ENCODE peak calls at places on chromosomes 7 and 10, in seven cellular contexts. E is mesendoderm, D is neuronal stem cell, N is IMR-90, A is H1, W is mesenchymal stem cell, J is trophoblast cell. K is an unnamed sample.

GRCh38 chr7:76337147-76337546 is 21.6 kb downstream of the YWHAG start:
- DNase-seq in E (no peak), D (no peak), N (no peak), A (no peak), W (no peak), J (no peak), K (no peak)

GRCh38 chr7:152588350-152588749 is 87.6 kb downstream of the XRCC2 start:
- DNase-seq in E (peak; percentile 80), D (no peak), N (peak; percentile 53), A (no peak), W (peak; percentile 77), J (peak; percentile 74), K (no peak)

GRCh38 chr7:44216019-44216418 is 15.2 kb downstream of the YKT6 start:
- DNase-seq in E (no peak), D (no peak), N (no peak), A (no peak), W (no peak), J (no peak), K (no peak)

GRCh38 chr7:135372222-135372621 is 137.7 kb downstream of the CNOT4 start:
- DNase-seq in E (no peak), D (no peak), N (no peak), A (no peak), W (no peak), J (no peak), K (no peak)

GRCh38 chr7:98788921-98789320 is 80.9 kb downstream of the TMEM130 start:
- DNase-seq in E (no peak), D (no peak), N (no peak), A (no peak), W (no peak), J (no peak), K (no peak)

GRCh38 chr10:14023612-14024348 is 306.9 kb downstream of the FRMD4A start:
- DNase-seq in E (peak; percentile 43), D (no peak), N (no peak), A (no peak), W (no peak), J (no peak), K (no peak)

GRCh38 chr7:99525713-99526440 is 21.4 kb downstream of the ZKSCAN5 start:
- DNase-seq in E (peak; percentile 48), D (no peak), N (no peak), A (peak; percentile 47), W (no peak), J (no peak), K (no peak)

GRCh38 chr10:129568562-129569344 is 101.7 kb downstream of the MGMT start:
- DNase-seq in E (peak; percentile 10), D (no peak), N (no peak), A (no peak), W (peak; percentile 21), J (no peak), K (no peak)

GRCh38 chr10:61301560-61301959 is 151.6 kb downstream of the TMEM26 start:
- DNase-seq in E (no peak), D (no peak), N (peak; percentile 26), A (no peak), W (no peak), J (no peak), K (no peak)

GRCh38 chr7:93551063-93551895 is 23.2 kb downstream of the CALCR start:
- DNase-seq in E (peak; percentile 74), D (peak; percentile 33), N (peak; percentile 56), A (no peak), W (peak; percentile 61), J (peak; percentile 39), K (no peak)

GRCh38 chr7:134212576-134213546 is 85.7 kb downstream of the LRGUK start:
- DNase-seq in E (no peak), D (no peak), N (peak; percentile 77), A (no peak), W (peak; percentile 25), J (no peak), K (no peak)

GRCh38 chr10:6300106-6300783 is 97.5 kb downstream of the PFKFB3 start:
- DNase-seq in E (no peak), D (no peak), N (peak; percentile 56), A (no peak), W (peak; percentile 46), J (no peak), K (no peak)

GRCh38 chr7:50978633-50979215 is 196.0 kb upstream of the GRB10 start:
- DNase-seq in E (peak; percentile 56), D (no peak), N (no peak), A (no peak), W (peak; percentile 16), J (no peak), K (no peak)

GRCh38 chr10:34713875-34714274 is 101.2 kb downstream of the PARD3 start:
- DNase-seq in E (peak; percentile 66), D (no peak), N (peak; percentile 67), A (no peak), W (peak; percentile 79), J (no peak), K (no peak)

GRCh38 chr7:25496394-25497103 is 268.3 kb upstream of the NPVF start:
- DNase-seq in E (no peak), D (no peak), N (no peak), A (no peak), W (no peak), J (no peak), K (no peak)

GRCh38 chr7:98826811-98827231 is 43.0 kb downstream of the TMEM130 start:
- DNase-seq in E (no peak), D (no peak), N (no peak), A (no peak), W (no peak), J (no peak), K (peak; percentile 63)

GRCh38 chr7:56063882-56064625 is at the start of gene SUMF2:
- DNase-seq in E (peak; percentile 94), D (peak; percentile 90), N (peak; percentile 83), A (peak; percentile 93), W (peak; percentile 92), J (peak; percentile 95), K (peak; percentile 93)

GRCh38 chr7:158991824-158992621 is 135.7 kb downstream of the DYNC2I1 start:
- DNase-seq in E (no peak), D (no peak), N (no peak), A (no peak), W (no peak), J (peak; percentile 28), K (peak; percentile 36)

GRCh38 chr7:158989006-158989405 is 132.6 kb downstream of the DYNC2I1 start:
- DNase-seq in E (no peak), D (no peak), N (no peak), A (no peak), W (no peak), J (no peak), K (no peak)

GRCh38 chr7:158985583-158985982 is 129.2 kb downstream of the DYNC2I1 start:
- DNase-seq in E (no peak), D (no peak), N (no peak), A (no peak), W (no peak), J (no peak), K (no peak)

GRCh38 chr7:158988302-158988862 is 132.0 kb downstream of the DYNC2I1 start:
- DNase-seq in E (no peak), D (no peak), N (no peak), A (no peak), W (no peak), J (no peak), K (no peak)

DNA sequence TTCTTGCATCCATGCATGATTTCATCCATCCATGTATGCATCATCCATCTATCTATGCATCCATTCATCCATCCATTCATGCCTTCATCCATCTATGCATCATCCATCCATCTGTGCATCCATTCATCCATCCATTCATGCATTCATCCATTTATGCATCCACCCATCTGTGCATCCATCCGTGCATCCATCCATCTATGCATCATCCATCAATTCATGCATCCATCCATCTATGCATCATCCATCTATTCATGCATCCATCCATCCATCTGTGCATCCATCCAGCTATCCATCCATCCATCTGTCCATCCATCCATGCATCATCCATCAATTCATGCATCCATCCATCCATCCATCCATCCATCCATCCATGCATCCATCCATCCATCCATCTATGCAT is 131.3 kb downstream of the DYNC2I1 start:
- DNase-seq in E (no peak), D (no peak), N (no peak), A (no peak), W (no peak), J (no peak), K (no peak)
- H2BK120ac ChIP-seq in E (no peak overlapping the region), D (no peak overlapping the region), N (no peak overlapping the region), A (no peak overlapping the region), W (no peak overlapping the region), J (no peak overlapping the region), K (no peak overlapping the region)

GRCh38 chr10:58023341-58024073 is 244.2 kb downstream of the IPMK start:
- DNase-seq in E (peak; percentile 22), D (no peak), N (peak; percentile 90), A (no peak), W (peak; percentile 72), J (no peak), K (no peak)
- H2BK120ac ChIP-seq in E (no peak overlapping the region), D (no peak overlapping the region), N (peak overlapping the region; percentile 91), A (no peak overlapping the region), W (no peak overlapping the region), J (no peak overlapping the region), K (no peak overlapping the region)

GRCh38 chr7:129055861-129056464 is 1.1 kb upstream of the TNPO3 start:
- DNase-seq in E (no peak), D (no peak), N (no peak), A (no peak), W (no peak), J (no peak), K (peak; percentile 32)
- H2BK120ac ChIP-seq in E (no peak overlapping the region), D (no peak overlapping the region), N (no peak overlapping the region), A (no peak overlapping the region), W (no peak overlapping the region), J (no peak overlapping the region), K (no peak overlapping the region)

DNA sequence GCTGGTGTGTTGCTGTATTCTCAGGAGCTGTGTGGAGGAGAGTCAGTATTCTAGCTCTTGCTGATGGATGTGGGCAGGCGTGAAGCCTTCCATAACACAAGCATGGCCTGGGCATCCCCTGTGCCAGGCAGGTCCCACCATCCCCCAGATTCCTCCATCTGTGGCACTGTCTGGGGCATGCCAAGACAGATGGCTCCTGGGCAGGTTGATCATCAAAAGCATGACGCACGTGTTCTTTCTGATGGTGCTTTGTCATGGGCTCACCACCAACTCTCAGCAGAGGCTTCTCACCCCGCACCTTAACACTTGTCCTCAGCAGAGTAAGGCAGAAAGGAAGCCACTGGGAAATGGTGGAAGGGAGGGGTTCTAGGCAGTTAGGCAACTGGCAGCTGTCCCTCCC is 364.3 kb downstream of the PLXNA4 start:
- DNase-seq in E (no peak), D (no peak), N (no peak), A (no peak), W (no peak), J (no peak), K (no peak)
- H2BK120ac ChIP-seq in E (no peak overlapping the region), D (no peak overlapping the region), N (no peak overlapping the region), A (no peak overlapping the region), W (no peak overlapping the region), J (no peak overlapping the region), K (no peak overlapping the region)

K was measured in H9.